ENCODE peak calls at places on chromosomes 13 and 19, in six cellular contexts. V is fibroblast of lung; N is dorsolateral prefrontal cortex; A is tibial nerve; S is CD8-positive, alpha-beta T cell; R is heart right ventricle. Y is an unnamed sample.

GRCh38 chr19:33988601-33989000 is 183.7 kb upstream of the LSM14A start:
- DNase-seq in V (no peak), N (no peak), A (no peak), S (no peak), R (no peak), Y (peak)

GRCh38 chr13:47798194-47798593 is 202.9 kb downstream of the SUCLA2 start:
- DNase-seq in V (no peak), N (no peak), A (no peak), S (no peak), R (no peak), Y (no peak)

GRCh38 chr13:69306766-69307165 is 800.9 kb upstream of the ATXN8OS start:
- DNase-seq in V (no peak), N (no peak), A (no peak), S (no peak), R (no peak), Y (no peak)

GRCh38 chr13:50513528-50513863 is 330.0 kb downstream of the DLEU7 start:
- DNase-seq in V (no peak), N (no peak), A (no peak), S (no peak), R (no peak), Y (no peak)

GRCh38 chr19:2338751-2339643 is 10.5 kb downstream of the SPPL2B start:
- DNase-seq in V (no peak), N (no peak), A (no peak), S (no peak), R (no peak), Y (no peak)

GRCh38 chr19:900302-901111 is 7.2 kb downstream of the RNU6-9 start:
- DNase-seq in V (no peak), N (no peak), A (no peak), S (no peak), R (no peak), Y (no peak)

GRCh38 chr13:40986328-40986856 is 32.7 kb downstream of the ELF1 start:
- DNase-seq in V (peak), N (no peak), A (no peak), S (no peak), R (no peak), Y (peak)

GRCh38 chr19:2680808-2681207 is 21.7 kb downstream of the GNG7 start:
- DNase-seq in V (no peak), N (no peak), A (no peak), S (no peak), R (no peak), Y (no peak)

GRCh38 chr19:15249912-15250634 is 17.8 kb upstream of the EPHX3 start:
- DNase-seq in V (peak), N (no peak), A (peak), S (no peak), R (peak), Y (peak)

GRCh38 chr19:4027146-4027545 is 19.6 kb downstream of the PIAS4 start:
- DNase-seq in V (no peak), N (no peak), A (no peak), S (no peak), R (no peak), Y (no peak)

GRCh38 chr19:48812094-48812929 is 1.5 kb upstream of the BCAT2 start:
- DNase-seq in V (peak), N (peak), A (peak), S (peak), R (peak), Y (peak)

GRCh38 chr13:100512422-100512821 is 76.2 kb downstream of the GGACT start:
- DNase-seq in V (peak), N (no peak), A (no peak), S (no peak), R (no peak), Y (peak)

GRCh38 chr13:52906122-52906903 is 57.9 kb upstream of the PCDH8 start:
- DNase-seq in V (no peak), N (peak), A (no peak), S (no peak), R (no peak), Y (no peak)

GRCh38 chr13:92187378-92187989 is 789.1 kb downstream of the GPC5 start:
- DNase-seq in V (peak), N (no peak), A (peak), S (no peak), R (no peak), Y (peak)

GRCh38 chr13:59111711-59112110 is 1052.0 kb downstream of the DIAPH3 start:
- DNase-seq in V (peak), N (no peak), A (no peak), S (no peak), R (no peak), Y (peak)

GRCh38 chr13:36706755-36707154 is 32.9 kb downstream of the SERTM1 start:
- DNase-seq in V (no peak), N (no peak), A (no peak), S (no peak), R (no peak), Y (peak)

GRCh38 chr13:51802601-51803000 is 1.4 kb downstream of the DHRS12 start:
- DNase-seq in V (no peak), N (no peak), A (no peak), S (no peak), R (no peak), Y (no peak)

GRCh38 chr19:7898967-7899366 is 4.7 kb upstream of the MAP2K7 start:
- DNase-seq in V (no peak), N (no peak), A (no peak), S (no peak), R (no peak), Y (no peak)

GRCh38 chr19:31328238-31328637 is 21.0 kb downstream of the TSHZ3 start:
- DNase-seq in V (no peak), N (no peak), A (no peak), S (no peak), R (no peak), Y (no peak)

GRCh38 chr19:15863272-15863671 is 34.6 kb downstream of the CYP4F2 start:
- DNase-seq in V (no peak), N (no peak), A (no peak), S (no peak), R (no peak), Y (no peak)

GRCh38 chr19:55096061-55096701 is 20.5 kb downstream of the EPS8L1 start:
- DNase-seq in V (no peak), N (no peak), A (no peak), S (no peak), R (no peak), Y (no peak)

GRCh38 chr13:109743706-109744453 is 42.5 kb downstream of the IRS2 start:
- DNase-seq in V (peak), N (no peak), A (no peak), S (no peak), R (no peak), Y (peak)

GRCh38 chr13:48776396-48776795 is 122.7 kb downstream of the CYSLTR2 start:
- DNase-seq in V (peak), N (no peak), A (no peak), S (no peak), R (no peak), Y (peak)

GRCh38 chr19:40601061-40601973 is at the start of gene LTBP4:
- DNase-seq in V (peak), N (no peak), A (no peak), S (no peak), R (peak), Y (peak)
- TF ChIP-seq CTCF in V (no peak), N (no peak), A (no peak), S (no peak), R (peak), Y (no peak)

DNA sequence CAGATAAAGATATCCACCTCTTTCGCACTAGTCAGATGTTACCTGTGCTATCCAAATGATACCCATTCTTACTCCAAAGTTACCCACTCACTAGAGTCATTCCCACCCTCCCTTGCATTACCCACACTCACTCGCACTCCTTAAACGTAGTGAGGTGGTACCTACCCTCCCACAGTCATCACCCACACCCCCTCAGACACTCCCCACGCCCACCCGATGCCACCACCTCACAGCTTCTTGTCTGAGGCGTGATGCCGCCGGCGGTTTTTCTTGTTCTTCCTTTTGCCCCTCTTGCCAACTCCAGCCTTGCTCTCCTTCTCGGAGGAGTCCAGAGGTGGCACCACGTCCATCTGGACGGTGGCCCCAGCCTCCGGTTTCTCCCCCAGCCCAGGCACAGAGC is 1.2 kb downstream of the PNMA8C start:
- DNase-seq in V (no peak), N (no peak), A (no peak), S (no peak), R (no peak), Y (no peak)
- H3K4me3 ChIP-seq in V (no peak), N (peak), A (no peak), S (no peak), R (no peak), Y (no peak)

GRCh38 chr13:95235944-95236343 is 65.3 kb downstream of the ABCC4 start:
- DNase-seq in V (no peak), N (no peak), A (no peak), S (no peak), R (no peak), Y (no peak)

GRCh38 chr13:95239293-95239692 is 62.0 kb downstream of the ABCC4 start:
- DNase-seq in V (peak), N (no peak), A (no peak), S (no peak), R (no peak), Y (no peak)

GRCh38 chr13:95235199-95235726 is 66.0 kb downstream of the ABCC4 start:
- DNase-seq in V (no peak), N (no peak), A (no peak), S (no peak), R (no peak), Y (peak)

GRCh38 chr13:95236774-95237173 is 64.5 kb downstream of the ABCC4 start:
- DNase-seq in V (no peak), N (no peak), A (no peak), S (no peak), R (no peak), Y (no peak)

GRCh38 chr13:95237310-95237870 is 63.9 kb downstream of the ABCC4 start:
- DNase-seq in V (no peak), N (no peak), A (no peak), S (no peak), R (no peak), Y (no peak)
- TF ChIP-seq CTCF in V (no peak), N (no peak), A (no peak), S (no peak), R (no peak), Y (no peak)

GRCh38 chr13:96988441-96988840 is 5.8 kb downstream of the OXGR1 start:
- DNase-seq in V (no peak), N (no peak), A (no peak), S (no peak), R (no peak), Y (no peak)

GRCh38 chr13:96982672-96983071 is 11.6 kb downstream of the OXGR1 start:
- DNase-seq in V (no peak), N (no peak), A (peak), S (no peak), R (peak), Y (peak)

GRCh38 chr13:96984061-96984508 is 10.2 kb downstream of the OXGR1 start:
- DNase-seq in V (no peak), N (no peak), A (peak), S (no peak), R (no peak), Y (peak)
- H3K4me3 ChIP-seq in V (no peak), N (no peak), A (no peak), S (no peak), R (no peak), Y (no peak)